ENCODE peak calls at places on chromosome 9, in six cellular contexts. One of them, this sample, is unnamed.
A peak's percentile ranks its signal among the peaks of the same experiment; 100 is the strongest.

GRCh38 chr9:100346836-100347235 is 5.9 kb downstream of the TEX10 start:
- DNase-seq in astrocyte: peak; percentile 56
- DNase-seq in kidney: no peak
- DNase-seq in brain microvascular endothelial cell: no peak
- DNase-seq in substantia nigra: no peak
- DNase-seq in right atrium auricular region: no peak
- DNase-seq in this sample: peak; percentile 86

GRCh38 chr9:105023788-105024187 is 95.8 kb upstream of the ABCA1 start:
- DNase-seq in astrocyte: no peak
- DNase-seq in kidney: no peak
- DNase-seq in brain microvascular endothelial cell: no peak
- DNase-seq in substantia nigra: no peak
- DNase-seq in right atrium auricular region: no peak
- DNase-seq in this sample: peak; percentile 1

GRCh38 chr9:21994996-21995651 is 533 bp downstream of the CDKN2B-AS1 start:
- DNase-seq in astrocyte: peak; percentile 63
- DNase-seq in kidney: peak; percentile 89
- DNase-seq in brain microvascular endothelial cell: peak; percentile 64
- DNase-seq in substantia nigra: no peak
- DNase-seq in right atrium auricular region: peak; percentile 66
- DNase-seq in this sample: peak; percentile 92

GRCh38 chr9:69351227-69351626 is 26.2 kb downstream of the ENTREP1 start:
- DNase-seq in astrocyte: no peak
- DNase-seq in kidney: no peak
- DNase-seq in brain microvascular endothelial cell: no peak
- DNase-seq in substantia nigra: no peak
- DNase-seq in right atrium auricular region: no peak
- DNase-seq in this sample: no peak

GRCh38 chr9:106859957-106860715 is 2.8 kb upstream of the ZNF462 start:
- DNase-seq in astrocyte: peak; percentile 12
- DNase-seq in kidney: peak; percentile 84
- DNase-seq in brain microvascular endothelial cell: no peak
- DNase-seq in substantia nigra: no peak
- DNase-seq in right atrium auricular region: no peak
- DNase-seq in this sample: no peak

GRCh38 chr9:33737811-33738606 is 57.4 kb upstream of the PRSS3 start:
- DNase-seq in astrocyte: peak; percentile 32
- DNase-seq in kidney: no peak
- DNase-seq in brain microvascular endothelial cell: peak; percentile 59
- DNase-seq in substantia nigra: no peak
- DNase-seq in right atrium auricular region: no peak
- DNase-seq in this sample: peak; percentile 56

GRCh38 chr9:107240260-107240659 is 42.8 kb upstream of the RAD23B start:
- DNase-seq in astrocyte: no peak
- DNase-seq in kidney: no peak
- DNase-seq in brain microvascular endothelial cell: no peak
- DNase-seq in substantia nigra: no peak
- DNase-seq in right atrium auricular region: no peak
- DNase-seq in this sample: no peak

GRCh38 chr9:96089425-96089824 is 212.6 kb downstream of the HSD17B3 start:
- DNase-seq in astrocyte: no peak
- DNase-seq in kidney: no peak
- DNase-seq in brain microvascular endothelial cell: no peak
- DNase-seq in substantia nigra: no peak
- DNase-seq in right atrium auricular region: no peak
- DNase-seq in this sample: no peak

GRCh38 chr9:764105-764524 is 77.4 kb upstream of the DMRT1 start:
- DNase-seq in astrocyte: peak; percentile 26
- DNase-seq in kidney: no peak
- DNase-seq in brain microvascular endothelial cell: peak; percentile 52
- DNase-seq in substantia nigra: no peak
- DNase-seq in right atrium auricular region: peak; percentile 83
- DNase-seq in this sample: peak; percentile 91

GRCh38 chr9:97675655-97676054 is 21.5 kb downstream of the XPA start:
- DNase-seq in astrocyte: no peak
- DNase-seq in kidney: no peak
- DNase-seq in brain microvascular endothelial cell: no peak
- DNase-seq in substantia nigra: no peak
- DNase-seq in right atrium auricular region: no peak
- DNase-seq in this sample: no peak

GRCh38 chr9:71279188-71279739 is 157.8 kb upstream of the TRPM3 start:
- DNase-seq in astrocyte: no peak
- DNase-seq in kidney: no peak
- DNase-seq in brain microvascular endothelial cell: no peak
- DNase-seq in substantia nigra: no peak
- DNase-seq in right atrium auricular region: no peak
- DNase-seq in this sample: no peak

GRCh38 chr9:72300884-72301283 is 64.1 kb downstream of the ZFAND5 start:
- DNase-seq in astrocyte: no peak
- DNase-seq in kidney: no peak
- DNase-seq in brain microvascular endothelial cell: no peak
- DNase-seq in substantia nigra: no peak
- DNase-seq in right atrium auricular region: no peak
- DNase-seq in this sample: no peak

GRCh38 chr9:36293918-36294317 is 35.7 kb upstream of the GNE start:
- DNase-seq in astrocyte: no peak
- DNase-seq in kidney: no peak
- DNase-seq in brain microvascular endothelial cell: no peak
- DNase-seq in substantia nigra: no peak
- DNase-seq in right atrium auricular region: no peak
- DNase-seq in this sample: no peak

GRCh38 chr9:99819484-99820329 is 2.0 kb upstream of the NR4A3 start:
- DNase-seq in astrocyte: peak; percentile 86
- DNase-seq in kidney: peak; percentile 98
- DNase-seq in brain microvascular endothelial cell: peak; percentile 95
- DNase-seq in substantia nigra: peak; percentile 60
- DNase-seq in right atrium auricular region: peak; percentile 98
- DNase-seq in this sample: peak; percentile 98

GRCh38 chr9:130174025-130174424 is 1.8 kb downstream of the NCS1 start:
- DNase-seq in astrocyte: no peak
- DNase-seq in kidney: no peak
- DNase-seq in brain microvascular endothelial cell: no peak
- DNase-seq in substantia nigra: no peak
- DNase-seq in right atrium auricular region: no peak
- DNase-seq in this sample: no peak

GRCh38 chr9:130173462-130173876 is 1.3 kb downstream of the NCS1 start:
- DNase-seq in astrocyte: no peak
- DNase-seq in kidney: no peak
- DNase-seq in brain microvascular endothelial cell: no peak
- DNase-seq in substantia nigra: no peak
- DNase-seq in right atrium auricular region: no peak
- DNase-seq in this sample: peak; percentile 98

GRCh38 chr9:130172858-130173461 is 756 bp downstream of the NCS1 start:
- DNase-seq in astrocyte: no peak
- DNase-seq in kidney: peak; percentile 78
- DNase-seq in brain microvascular endothelial cell: no peak
- DNase-seq in substantia nigra: no peak
- DNase-seq in right atrium auricular region: no peak
- DNase-seq in this sample: peak; percentile 95

GRCh38 chr9:130171226-130172148 is 717 bp upstream of the NCS1 start:
- DNase-seq in astrocyte: no peak
- DNase-seq in kidney: peak; percentile 77
- DNase-seq in brain microvascular endothelial cell: no peak
- DNase-seq in substantia nigra: no peak
- DNase-seq in right atrium auricular region: no peak
- DNase-seq in this sample: peak; percentile 78

DNA sequence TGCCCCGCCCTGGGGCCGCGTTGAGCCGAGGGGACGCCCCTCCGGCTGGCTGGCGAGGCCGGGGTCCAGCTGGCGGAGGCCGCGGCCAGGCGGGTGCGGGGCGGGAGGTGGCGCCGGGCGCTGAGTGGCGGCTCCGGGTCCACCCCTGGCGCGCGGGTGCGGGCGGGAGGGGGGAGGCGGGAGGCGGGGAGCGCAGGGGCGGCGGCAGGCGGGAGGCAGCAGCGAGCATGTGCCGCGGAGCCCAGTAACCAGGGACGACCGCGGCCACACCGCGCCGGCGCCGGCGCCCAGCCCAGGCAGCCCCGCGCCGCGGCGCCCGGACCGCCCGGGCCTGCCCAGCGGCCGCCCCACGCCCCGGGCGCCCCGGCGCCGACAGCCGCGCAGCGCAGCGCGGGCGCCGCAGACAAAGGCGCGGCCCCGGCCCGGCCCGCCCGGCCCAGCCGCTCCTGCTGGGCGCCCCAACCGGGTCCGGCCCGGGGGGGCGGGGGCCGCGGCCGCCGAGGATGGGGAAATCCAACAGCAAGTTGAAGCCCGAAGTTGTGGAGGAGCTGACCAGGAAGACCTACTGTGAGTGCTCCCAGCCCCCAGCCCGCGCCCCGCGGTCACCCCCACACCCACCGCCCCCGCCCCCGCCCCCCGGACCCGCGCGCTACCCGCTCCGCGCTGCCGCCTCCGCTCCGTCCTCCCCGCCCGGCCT is at the start of gene NCS1:
- DNase-seq in astrocyte: peak; percentile 37
- DNase-seq in kidney: peak; percentile 92
- DNase-seq in brain microvascular endothelial cell: peak; percentile 47
- DNase-seq in substantia nigra: peak; percentile 40
- DNase-seq in right atrium auricular region: peak; percentile 66
- DNase-seq in this sample: peak; percentile 100
- H3K27ac ChIP-seq in astrocyte: peak within 1 kb of the TSS; percentile 50
- H3K27ac ChIP-seq in kidney: peak within 1 kb of the TSS; percentile 23
- H3K27ac ChIP-seq in brain microvascular endothelial cell: peak within 1 kb of the TSS; percentile 58
- H3K27ac ChIP-seq in substantia nigra: peak within 1 kb of the TSS; percentile 49
- H3K27ac ChIP-seq in right atrium auricular region: peak within 1 kb of the TSS; percentile 59
- H3K27ac ChIP-seq in this sample: peak within 1 kb of the TSS; percentile 40

GRCh38 chr9:19432473-19432872 is 23.7 kb downstream of the ACER2 start:
- DNase-seq in astrocyte: no peak
- DNase-seq in kidney: no peak
- DNase-seq in brain microvascular endothelial cell: no peak
- DNase-seq in substantia nigra: no peak
- DNase-seq in right atrium auricular region: no peak
- DNase-seq in this sample: no peak
- H3K27ac ChIP-seq in astrocyte: no peak overlapping the region
- H3K27ac ChIP-seq in kidney: no peak overlapping the region
- H3K27ac ChIP-seq in brain microvascular endothelial cell: no peak overlapping the region
- H3K27ac ChIP-seq in substantia nigra: no peak overlapping the region
- H3K27ac ChIP-seq in right atrium auricular region: no peak overlapping the region
- H3K27ac ChIP-seq in this sample: no peak overlapping the region

DNA sequence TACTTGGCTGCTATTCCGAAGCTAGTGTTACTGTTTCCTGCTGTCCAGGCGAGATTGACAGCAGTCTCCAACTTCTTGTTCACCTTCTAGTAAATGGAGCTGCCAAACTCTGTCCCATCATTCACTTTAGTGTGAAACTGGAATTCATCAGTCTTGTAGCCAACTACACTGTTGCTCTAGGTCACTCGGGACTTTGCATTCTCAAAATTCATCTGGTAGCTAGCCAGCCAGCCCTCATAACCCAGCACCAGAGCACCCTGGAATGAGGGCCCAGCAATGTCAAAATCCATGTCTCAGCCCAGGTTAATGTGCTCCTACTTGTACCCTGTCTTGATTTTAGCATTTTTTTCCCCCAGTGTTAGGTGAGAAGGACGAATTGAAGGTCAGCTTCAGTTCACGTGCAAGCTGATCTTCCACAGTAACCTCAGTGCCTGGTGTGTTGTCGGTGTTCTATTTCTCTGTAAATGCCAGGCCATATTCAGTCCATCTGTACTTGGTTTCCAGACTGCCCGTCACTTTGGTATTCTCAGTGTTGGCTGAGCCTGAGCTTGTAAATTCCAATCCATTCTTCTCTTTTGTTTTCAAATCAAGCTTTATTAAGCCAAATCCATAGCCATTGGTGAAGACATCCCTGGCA is 28.9 kb downstream of the ZNF169 start:
- DNase-seq in astrocyte: no peak
- DNase-seq in kidney: no peak
- DNase-seq in brain microvascular endothelial cell: no peak
- DNase-seq in substantia nigra: no peak
- DNase-seq in right atrium auricular region: no peak
- DNase-seq in this sample: no peak
- H3K27ac ChIP-seq in astrocyte: no peak overlapping the region
- H3K27ac ChIP-seq in kidney: no peak overlapping the region
- H3K27ac ChIP-seq in brain microvascular endothelial cell: no peak overlapping the region
- H3K27ac ChIP-seq in substantia nigra: no peak overlapping the region
- H3K27ac ChIP-seq in right atrium auricular region: no peak overlapping the region
- H3K27ac ChIP-seq in this sample: no peak overlapping the region

DNA sequence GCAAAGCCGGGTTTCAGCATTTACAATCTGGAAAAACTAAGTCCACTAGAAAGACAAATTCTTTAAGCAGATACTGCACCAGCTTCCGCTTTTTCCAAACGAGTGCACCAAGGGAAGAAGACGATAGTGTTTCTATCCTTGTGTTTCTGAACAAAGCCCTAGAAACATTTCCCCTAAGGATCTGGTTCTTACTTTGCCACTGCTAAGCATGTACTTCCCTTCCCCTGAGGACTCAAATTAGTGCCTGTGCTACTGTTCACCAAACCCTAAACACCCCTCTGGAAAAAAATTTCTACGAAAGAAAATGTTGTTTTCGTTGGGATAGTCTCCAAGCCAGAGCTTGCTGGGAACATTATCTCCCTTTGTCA is 294.6 kb downstream of the BNC2 start:
- DNase-seq in astrocyte: no peak
- DNase-seq in kidney: no peak
- DNase-seq in brain microvascular endothelial cell: no peak
- DNase-seq in substantia nigra: no peak
- DNase-seq in right atrium auricular region: no peak
- DNase-seq in this sample: no peak
- H3K27ac ChIP-seq in astrocyte: no peak overlapping the region
- H3K27ac ChIP-seq in kidney: no peak overlapping the region
- H3K27ac ChIP-seq in brain microvascular endothelial cell: no peak overlapping the region
- H3K27ac ChIP-seq in substantia nigra: no peak overlapping the region
- H3K27ac ChIP-seq in right atrium auricular region: no peak overlapping the region
- H3K27ac ChIP-seq in this sample: peak overlapping the region; percentile 4

DNA sequence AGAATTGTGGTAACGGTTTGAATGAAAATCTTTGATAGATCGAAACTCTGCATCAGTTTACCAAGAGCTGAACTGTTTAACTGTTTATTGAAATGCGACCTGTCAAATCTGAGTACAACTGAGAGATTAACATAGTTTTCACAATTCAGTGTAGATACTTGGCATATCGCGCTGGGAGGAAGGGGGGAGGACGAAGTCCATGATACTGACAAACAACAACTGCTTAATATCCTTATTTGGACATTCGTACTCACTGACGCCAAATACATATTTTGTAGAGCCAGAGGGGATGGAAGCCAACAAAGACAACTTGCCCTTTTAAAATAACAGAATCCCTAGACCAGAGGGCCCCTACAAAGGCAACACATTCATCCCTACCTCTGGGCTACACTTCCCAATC is 93.2 kb downstream of the GLIS3 start:
- DNase-seq in astrocyte: no peak
- DNase-seq in kidney: no peak
- DNase-seq in brain microvascular endothelial cell: no peak
- DNase-seq in substantia nigra: no peak
- DNase-seq in right atrium auricular region: no peak
- DNase-seq in this sample: no peak
- H3K27ac ChIP-seq in astrocyte: no peak overlapping the region
- H3K27ac ChIP-seq in kidney: peak overlapping the region; percentile 47
- H3K27ac ChIP-seq in brain microvascular endothelial cell: no peak overlapping the region
- H3K27ac ChIP-seq in substantia nigra: no peak overlapping the region
- H3K27ac ChIP-seq in right atrium auricular region: peak overlapping the region; percentile 63
- H3K27ac ChIP-seq in this sample: no peak overlapping the region

This sample was measured in osteoblast.